ENCODE peak calls at places on chromosome 3, in seven cellular contexts. A is H1, T is mesendoderm, C is H9, I is IMR-90, G is mesenchymal stem cell, U is trophoblast cell. R is an unnamed sample.

GRCh38 chr3:142618917-142619401 is 22.8 kb downstream of the PLS1 start:
- DNase-seq in A (no peak), T (peak; percentile 13), C (no peak), I (no peak), G (no peak), U (peak; percentile 96), R (no peak)

GRCh38 chr3:27677554-27677953 is 44.6 kb downstream of the EOMES start:
- DNase-seq in A (no peak), T (no peak), C (no peak), I (peak; percentile 96), G (peak; percentile 30), U (peak; percentile 81), R (no peak)

GRCh38 chr3:44923634-44924033 is 49.2 kb downstream of the TGM4 start:
- DNase-seq in A (no peak), T (no peak), C (no peak), I (no peak), G (no peak), U (no peak), R (no peak)

GRCh38 chr3:177778633-177779032 is 581.4 kb upstream of the TBL1XR1 start:
- DNase-seq in A (no peak), T (no peak), C (no peak), I (no peak), G (no peak), U (no peak), R (no peak)

GRCh38 chr3:162390891-162391290 is 894.3 kb downstream of the OTOL1 start:
- DNase-seq in A (no peak), T (peak; percentile 1), C (no peak), I (peak; percentile 85), G (peak; percentile 46), U (peak; percentile 5), R (no peak)

GRCh38 chr3:178079966-178080365 is 456.3 kb upstream of the KCNMB2 start:
- DNase-seq in A (no peak), T (no peak), C (no peak), I (no peak), G (no peak), U (no peak), R (no peak)

GRCh38 chr3:133549565-133549964 is 23.9 kb upstream of the CDV3 start:
- DNase-seq in A (no peak), T (no peak), C (no peak), I (no peak), G (no peak), U (no peak), R (no peak)

GRCh38 chr3:138477801-138478200 is 43.4 kb downstream of the ESYT3 start:
- DNase-seq in A (no peak), T (no peak), C (no peak), I (peak; percentile 17), G (no peak), U (no peak), R (no peak)

GRCh38 chr3:14216257-14217048 is 37.8 kb downstream of the LSM3 start:
- DNase-seq in A (peak; percentile 86), T (peak; percentile 99), C (peak; percentile 97), I (no peak), G (no peak), U (no peak), R (peak; percentile 74)

GRCh38 chr3:131386429-131386926 is 4.9 kb downstream of the NUDT16 start:
- DNase-seq in A (no peak), T (peak; percentile 25), C (no peak), I (no peak), G (peak; percentile 42), U (peak; percentile 7), R (no peak)

GRCh38 chr3:197989651-197990050 is 29.6 kb downstream of the LMLN start:
- DNase-seq in A (no peak), T (no peak), C (no peak), I (no peak), G (no peak), U (peak; percentile 40), R (no peak)

GRCh38 chr3:195558602-195559001 is 15.5 kb upstream of the PPP1R2 start:
- DNase-seq in A (no peak), T (peak; percentile 62), C (no peak), I (peak; percentile 21), G (no peak), U (peak; percentile 47), R (no peak)

GRCh38 chr3:126782554-126782953 is 78.5 kb downstream of the CHCHD6 start:
- DNase-seq in A (no peak), T (peak; percentile 87), C (no peak), I (peak; percentile 87), G (peak; percentile 54), U (peak; percentile 12), R (no peak)

GRCh38 chr3:13662238-13662847 is 113.4 kb downstream of the FBLN2 start:
- DNase-seq in A (no peak), T (no peak), C (no peak), I (no peak), G (no peak), U (no peak), R (no peak)

GRCh38 chr3:194715022-194715800 is 29.5 kb downstream of the FAM43A start:
- DNase-seq in A (no peak), T (peak; percentile 85), C (no peak), I (no peak), G (peak; percentile 40), U (peak; percentile 96), R (no peak)

GRCh38 chr3:110459021-110459420 is 612.6 kb upstream of the NECTIN3 start:
- DNase-seq in A (no peak), T (no peak), C (no peak), I (no peak), G (no peak), U (no peak), R (no peak)

GRCh38 chr3:53139833-53140574 is 9.8 kb upstream of the RFT1 start:
- DNase-seq in A (no peak), T (no peak), C (no peak), I (peak; percentile 67), G (no peak), U (no peak), R (no peak)

GRCh38 chr3:29176501-29176900 is 104.4 kb upstream of the RBMS3 start:
- DNase-seq in A (no peak), T (peak; percentile 42), C (peak; percentile 26), I (no peak), G (no peak), U (no peak), R (peak; percentile 23)

GRCh38 chr3:124619887-124620599 is 110.2 kb upstream of the UMPS start:
- DNase-seq in A (no peak), T (no peak), C (no peak), I (no peak), G (peak; percentile 13), U (no peak), R (no peak)

GRCh38 chr3:14157951-14158350 is 20.4 kb downstream of the XPC start:
- DNase-seq in A (no peak), T (no peak), C (no peak), I (no peak), G (no peak), U (no peak), R (no peak)

GRCh38 chr3:62757045-62757444 is 118.2 kb downstream of the CADPS start:
- DNase-seq in A (no peak), T (no peak), C (no peak), I (no peak), G (no peak), U (no peak), R (no peak)

GRCh38 chr3:150371741-150372254 is 36.3 kb upstream of the TSC22D2 start:
- DNase-seq in A (no peak), T (peak; percentile 95), C (no peak), I (peak; percentile 99), G (peak; percentile 98), U (peak; percentile 99), R (peak; percentile 12)

GRCh38 chr3:197368330-197368729 is 69.9 kb upstream of the DLG1 start:
- DNase-seq in A (no peak), T (peak; percentile 84), C (no peak), I (no peak), G (no peak), U (no peak), R (no peak)

GRCh38 chr3:170717410-170718402 is 131.8 kb upstream of the SLC7A14 start:
- DNase-seq in A (no peak), T (no peak), C (no peak), I (peak; percentile 64), G (peak; percentile 58), U (peak; percentile 51), R (no peak)

GRCh38 chr3:126208182-126208581 is 27.8 kb upstream of the ALDH1L1 start:
- DNase-seq in A (no peak), T (peak; percentile 20), C (no peak), I (no peak), G (no peak), U (no peak), R (no peak)

GRCh38 chr3:182058488-182058887 is 346.8 kb downstream of the SOX2 start:
- DNase-seq in A (no peak), T (no peak), C (no peak), I (no peak), G (no peak), U (no peak), R (no peak)

GRCh38 chr3:64667887-64668581 is 19.8 kb downstream of the ADAMTS9 start:
- DNase-seq in A (no peak), T (peak; percentile 8), C (no peak), I (no peak), G (no peak), U (no peak), R (no peak)

GRCh38 chr3:159178209-159178897 is 376.5 kb downstream of the MFSD1 start:
- DNase-seq in A (no peak), T (no peak), C (no peak), I (no peak), G (no peak), U (no peak), R (no peak)
- H2BK5ac ChIP-seq in A (no peak overlapping the region), T (no peak overlapping the region), C (no peak overlapping the region), I (no peak overlapping the region), G (no peak overlapping the region), U (no peak overlapping the region), R (no peak overlapping the region)

GRCh38 chr3:54150864-54151467 is 28.6 kb downstream of the CACNA2D3 start:
- DNase-seq in A (no peak), T (no peak), C (no peak), I (no peak), G (no peak), U (no peak), R (no peak)
- H3K4ac ChIP-seq in A (no peak overlapping the region), T (no peak overlapping the region), C (no peak overlapping the region), I (no peak overlapping the region), G (no peak overlapping the region), U (no peak overlapping the region), R (no peak overlapping the region)

DNA sequence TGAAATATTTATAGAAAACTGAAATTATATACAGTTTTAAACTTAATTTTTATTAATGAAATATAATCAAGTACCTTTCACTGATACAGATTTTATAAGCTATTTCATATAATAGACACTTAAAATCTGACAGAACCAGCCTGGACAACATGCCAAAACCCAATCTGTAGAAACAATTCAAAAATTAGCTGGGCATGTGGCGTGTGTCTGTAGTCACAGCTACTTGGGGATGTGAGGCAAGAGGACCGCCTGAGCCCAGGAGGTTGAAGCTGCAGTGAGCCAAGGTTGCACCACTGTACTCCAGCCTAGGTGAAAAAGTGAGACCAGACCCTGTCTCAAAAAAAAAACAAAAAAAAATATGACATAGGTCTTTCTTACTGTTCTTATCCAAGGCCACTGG is 238.3 kb upstream of the MANF start:
- DNase-seq in A (no peak), T (no peak), C (no peak), I (no peak), G (no peak), U (no peak), R (no peak)
- H3K27ac ChIP-seq in A (no peak overlapping the region), T (no peak overlapping the region), C (no peak overlapping the region), I (no peak overlapping the region), G (no peak overlapping the region), U (no peak overlapping the region), R (no peak overlapping the region)

DNA sequence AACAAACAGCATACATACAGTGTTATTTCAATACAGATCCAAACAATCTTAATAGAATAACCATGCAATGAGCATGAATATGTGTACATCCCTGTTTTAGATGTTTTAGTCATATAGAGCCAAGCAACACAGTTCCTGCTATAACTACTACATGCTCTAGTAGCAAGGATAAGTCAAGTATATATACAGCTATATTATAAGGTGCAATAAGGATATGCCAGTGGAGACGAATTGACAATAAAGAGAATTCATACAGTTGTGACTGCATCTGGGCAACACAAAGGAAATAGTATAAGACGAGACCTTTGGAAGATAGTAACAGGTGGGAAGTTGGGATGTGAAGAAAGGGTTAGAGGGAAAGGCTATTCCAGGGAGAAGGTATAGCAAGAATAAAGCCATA is 103.4 kb downstream of the TPRG1 start:
- DNase-seq in A (no peak), T (no peak), C (no peak), I (no peak), G (no peak), U (no peak), R (no peak)
- H2BK5ac ChIP-seq in A (no peak overlapping the region), T (no peak overlapping the region), C (no peak overlapping the region), I (no peak overlapping the region), G (no peak overlapping the region), U (no peak overlapping the region), R (no peak overlapping the region)